ENCODE peak calls at places on chromosomes 6 and 20, in eight cellular contexts. Y is GM12865, O is endothelial cell, W is tibial nerve, B is upper lobe of left lung, F is CD14-positive monocyte, S is BJ, U is Calu3. R is an unnamed sample.

GRCh38 chr20:10790013-10790412 is 116.2 kb upstream of the JAG1 start:
- DNase-seq in Y (no peak), O (no peak), W (no peak), B (no peak), F (no peak), S (no peak), U (no peak), R (no peak)

GRCh38 chr6:117547688-117548621 is 54.4 kb downstream of the GOPC start:
- DNase-seq in Y (peak), O (no peak), W (peak), B (peak), F (peak), S (no peak), U (no peak), R (no peak)

GRCh38 chr6:56766806-56767178 is 124.1 kb upstream of the DST start:
- DNase-seq in Y (peak), O (no peak), W (no peak), B (no peak), F (no peak), S (peak), U (no peak), R (no peak)

GRCh38 chr20:44428174-44429016 is 47.3 kb upstream of the TTPAL start:
- DNase-seq in Y (no peak), O (no peak), W (no peak), B (no peak), F (no peak), S (no peak), U (no peak), R (no peak)

GRCh38 chr20:19806806-19807691 is 49.0 kb downstream of the RIN2 start:
- DNase-seq in Y (no peak), O (no peak), W (no peak), B (no peak), F (no peak), S (no peak), U (no peak), R (no peak)

GRCh38 chr20:63006611-63007471 is at the start of gene BHLHE23:
- DNase-seq in Y (no peak), O (no peak), W (no peak), B (peak), F (no peak), S (no peak), U (no peak), R (no peak)

GRCh38 chr20:34180460-34181108 is 60.6 kb upstream of the ASIP start:
- DNase-seq in Y (no peak), O (no peak), W (no peak), B (no peak), F (no peak), S (no peak), U (peak), R (no peak)

GRCh38 chr6:20674664-20675063 is 140.4 kb downstream of the CDKAL1 start:
- DNase-seq in Y (no peak), O (no peak), W (no peak), B (no peak), F (no peak), S (no peak), U (no peak), R (no peak)

GRCh38 chr6:3455121-3455489 is 1.7 kb downstream of the SLC22A23 start:
- DNase-seq in Y (no peak), O (no peak), W (no peak), B (no peak), F (no peak), S (no peak), U (no peak), R (no peak)

GRCh38 chr6:56312049-56312448 is 64.7 kb upstream of the COL21A1 start:
- DNase-seq in Y (no peak), O (no peak), W (no peak), B (no peak), F (no peak), S (no peak), U (no peak), R (no peak)

GRCh38 chr6:169545956-169546355 is 155.9 kb downstream of the WDR27 start:
- DNase-seq in Y (no peak), O (no peak), W (no peak), B (no peak), F (no peak), S (no peak), U (no peak), R (no peak)

GRCh38 chr6:35919085-35919826 is 1.6 kb downstream of the SRPK1 start:
- DNase-seq in Y (peak), O (no peak), W (no peak), B (no peak), F (no peak), S (no peak), U (no peak), R (no peak)

GRCh38 chr20:51703446-51704287 is 64.5 kb downstream of the ATP9A start:
- DNase-seq in Y (no peak), O (no peak), W (no peak), B (no peak), F (no peak), S (no peak), U (no peak), R (no peak)

GRCh38 chr20:25011831-25012241 is 19.3 kb upstream of the APMAP start:
- DNase-seq in Y (no peak), O (no peak), W (no peak), B (no peak), F (no peak), S (no peak), U (no peak), R (no peak)

GRCh38 chr6:84074988-84075781 is 41.6 kb downstream of the MRAP2 start:
- DNase-seq in Y (no peak), O (no peak), W (no peak), B (no peak), F (no peak), S (no peak), U (no peak), R (no peak)

GRCh38 chr6:156841508-156841907 is 64.3 kb downstream of the ARID1B start:
- DNase-seq in Y (no peak), O (no peak), W (no peak), B (no peak), F (no peak), S (no peak), U (no peak), R (no peak)

GRCh38 chr6:67908377-67908776 is 726.7 kb upstream of the ADGRB3 start:
- DNase-seq in Y (no peak), O (no peak), W (no peak), B (no peak), F (no peak), S (no peak), U (no peak), R (no peak)

GRCh38 chr6:98847392-98847766 is 13.0 kb downstream of the POU3F2 start:
- DNase-seq in Y (no peak), O (no peak), W (no peak), B (no peak), F (no peak), S (no peak), U (no peak), R (no peak)

GRCh38 chr20:62907377-62908317 is 18.7 kb downstream of the DIDO1 start:
- DNase-seq in Y (no peak), O (no peak), W (no peak), B (no peak), F (no peak), S (no peak), U (no peak), R (no peak)

GRCh38 chr6:24991748-24992467 is 56.1 kb upstream of the RIPOR2 start:
- DNase-seq in Y (peak), O (peak), W (no peak), B (no peak), F (peak), S (no peak), U (peak), R (peak)

GRCh38 chr6:146700078-146700686 is 101.4 kb downstream of the ADGB start:
- DNase-seq in Y (peak), O (peak), W (peak), B (no peak), F (peak), S (peak), U (peak), R (peak)
- TF ChIP-seq CTCF in Y (peak), O (peak), W (peak), B (peak), F (peak), S (peak), U (peak), R (peak)

DNA sequence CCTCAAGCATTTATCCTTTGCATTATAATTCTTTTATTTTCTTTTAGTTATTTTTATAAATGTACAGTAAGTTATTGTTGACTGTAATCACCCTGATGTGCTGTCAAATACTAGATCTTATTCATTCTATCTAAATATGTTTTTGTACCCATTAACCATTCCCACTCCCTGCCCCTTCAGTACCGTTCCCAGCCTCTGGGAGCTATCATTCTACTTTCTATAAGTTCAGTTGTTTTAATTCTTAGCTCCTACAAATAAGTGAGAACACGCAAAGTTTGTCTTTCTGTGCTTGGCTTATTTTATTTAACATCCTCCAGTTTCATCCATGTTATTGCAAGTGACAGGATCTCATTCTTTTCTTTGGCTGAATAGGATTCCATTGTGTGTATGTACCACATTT is 12.5 kb upstream of the ERVFRD-1 start:
- DNase-seq in Y (no peak), O (no peak), W (no peak), B (no peak), F (no peak), S (no peak), U (no peak), R (no peak)
- TF ChIP-seq CTCF in Y (no peak), O (no peak), W (no peak), B (peak), F (no peak), S (no peak), U (no peak), R (peak)

DNA sequence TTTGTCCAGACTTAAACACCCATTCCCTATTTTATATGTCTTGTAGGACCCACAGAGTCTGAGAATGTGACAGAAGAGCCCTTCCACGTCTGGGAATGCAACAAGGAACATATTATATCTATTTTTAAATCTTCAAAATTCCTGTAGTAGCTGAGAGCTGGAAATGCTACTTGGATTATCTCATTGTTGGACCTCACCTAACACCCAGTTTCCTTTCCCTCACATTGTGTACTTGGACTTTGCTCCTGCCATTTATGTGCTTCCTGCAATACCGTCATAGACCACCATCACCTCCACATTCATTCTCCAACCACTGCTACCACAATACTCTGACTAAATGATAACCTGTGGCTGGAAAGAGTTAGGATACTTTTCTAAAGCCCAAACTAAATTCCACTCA is 335.4 kb downstream of the COL12A1 start:
- DNase-seq in Y (no peak), O (no peak), W (no peak), B (no peak), F (no peak), S (peak), U (peak), R (no peak)
- TF ChIP-seq CTCF in Y (no peak), O (no peak), W (no peak), B (no peak), F (no peak), S (peak), U (no peak), R (no peak)

DNA sequence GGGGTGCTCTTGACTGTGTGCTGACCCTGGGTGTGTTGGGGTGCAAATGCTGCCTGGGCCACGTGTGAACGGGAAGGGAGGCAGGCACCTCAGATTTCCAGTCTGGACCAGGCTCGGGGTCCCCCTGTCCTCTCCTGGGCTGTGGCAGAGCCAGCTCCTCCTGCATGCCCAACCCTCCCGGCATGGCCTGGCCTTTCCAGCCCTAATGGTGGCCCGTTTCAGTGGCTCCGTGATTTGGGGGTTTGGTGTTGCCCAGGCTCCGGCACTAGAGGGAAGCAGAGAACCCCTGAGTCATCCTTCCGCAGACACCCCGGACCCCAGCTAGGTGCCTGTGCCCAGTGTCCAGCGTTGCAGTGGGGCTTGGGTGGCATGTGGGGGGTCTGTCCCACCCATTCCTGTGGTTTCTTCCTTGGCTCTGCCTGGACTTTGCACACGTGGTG is 9.1 kb downstream of the RBM38 start:
- DNase-seq in Y (peak), O (no peak), W (no peak), B (peak), F (peak), S (no peak), U (no peak), R (no peak)
- TF ChIP-seq CTCF in Y (peak), O (no peak), W (peak), B (no peak), F (peak), S (no peak), U (no peak), R (no peak)